ENCODE peak calls at places on chromosomes 11 and 22, in four cellular contexts. A is left ventricle myocardium inferior, O is WERI-Rb-1, F is epithelial cell of esophagus. G is an unnamed sample.

GRCh38 chr22:22888509-22889353 is 1.1 kb downstream of the IGLL5 start:
- DNase-seq in A (no peak), O (no peak), F (no peak), G (no peak)

GRCh38 chr11:15179167-15179566 is 64.4 kb downstream of the INSC start:
- DNase-seq in A (no peak), O (no peak), F (no peak), G (no peak)

GRCh38 chr11:72935705-72936104 is 121.5 kb downstream of the ATG16L2 start:
- DNase-seq in A (no peak), O (no peak), F (no peak), G (no peak)

GRCh38 chr11:60658409-60658808 is 41.0 kb upstream of the MS4A8 start:
- DNase-seq in A (no peak), O (no peak), F (no peak), G (no peak)

GRCh38 chr11:73197348-73197747 is 20.7 kb upstream of the P2RY2 start:
- DNase-seq in A (no peak), O (no peak), F (peak), G (no peak)

GRCh38 chr11:33967451-33967850 is 75.6 kb upstream of the LMO2 start:
- DNase-seq in A (no peak), O (no peak), F (no peak), G (no peak)

GRCh38 chr22:35837328-35837727 is 119.7 kb downstream of the APOL5 start:
- DNase-seq in A (no peak), O (no peak), F (no peak), G (no peak)

GRCh38 chr11:69009441-69010211 is 3.4 kb downstream of the MRGPRF start:
- DNase-seq in A (no peak), O (no peak), F (no peak), G (no peak)

GRCh38 chr11:66920978-66921784 is 37.0 kb downstream of the PC start:
- DNase-seq in A (no peak), O (no peak), F (no peak), G (no peak)

GRCh38 chr11:21323617-21324016 is 654.2 kb downstream of the NELL1 start:
- DNase-seq in A (no peak), O (no peak), F (no peak), G (no peak)

GRCh38 chr22:48665286-48666010 is 1162.2 kb downstream of the BRD1 start:
- DNase-seq in A (no peak), O (no peak), F (no peak), G (no peak)

GRCh38 chr22:25900880-25901279 is 158.9 kb downstream of the MYO18B start:
- DNase-seq in A (no peak), O (no peak), F (no peak), G (no peak)

GRCh38 chr11:123474994-123475393 is 44.9 kb downstream of the GRAMD1B start:
- DNase-seq in A (no peak), O (no peak), F (no peak), G (no peak)

GRCh38 chr11:16605440-16605970 is 132.9 kb upstream of the C11orf58 start:
- DNase-seq in A (no peak), O (no peak), F (peak), G (no peak)

GRCh38 chr11:64891215-64891848 is 12.9 kb upstream of the EHD1 start:
- DNase-seq in A (no peak), O (no peak), F (no peak), G (no peak)

GRCh38 chr11:131674051-131674755 is 303.8 kb downstream of the NTM start:
- DNase-seq in A (peak), O (peak), F (peak), G (peak)

GRCh38 chr22:17712441-17712840 is 61.8 kb downstream of the BID start:
- DNase-seq in A (no peak), O (no peak), F (peak), G (no peak)

GRCh38 chr11:75577198-75577597 is 15.1 kb downstream of the SERPINH1 start:
- DNase-seq in A (no peak), O (peak), F (no peak), G (no peak)

GRCh38 chr11:121341609-121342008 is 49.0 kb downstream of the SC5D start:
- DNase-seq in A (no peak), O (no peak), F (peak), G (no peak)

GRCh38 chr22:47165338-47165931 is 403.0 kb downstream of the TBC1D22A start:
- DNase-seq in A (no peak), O (peak), F (no peak), G (peak)

GRCh38 chr11:129143335-129143734 is 48.8 kb downstream of the ARHGAP32 start:
- DNase-seq in A (peak), O (no peak), F (peak), G (no peak)

GRCh38 chr11:16252373-16252772 is 104.0 kb downstream of the SOX6 start:
- DNase-seq in A (no peak), O (peak), F (peak), G (no peak)

GRCh38 chr11:32225491-32226285 is 134.8 kb downstream of the RCN1 start:
- DNase-seq in A (no peak), O (peak), F (no peak), G (peak)

GRCh38 chr11:116862101-116862637 is 24.7 kb upstream of the APOA1 start:
- DNase-seq in A (no peak), O (no peak), F (no peak), G (no peak)

GRCh38 chr22:39723899-39724351 is 153.4 kb downstream of the CACNA1I start:
- DNase-seq in A (no peak), O (no peak), F (peak), G (no peak)

GRCh38 chr11:33722579-33723234 is 13.5 kb downstream of the CD59 start:
- DNase-seq in A (no peak), O (no peak), F (peak), G (no peak)

GRCh38 chr11:35126879-35127576 is 11.9 kb upstream of the CD44 start:
- DNase-seq in A (no peak), O (no peak), F (no peak), G (no peak)
- TF ChIP-seq CTCF in A (no peak), O (no peak), F (no peak), G (no peak)

GRCh38 chr11:87460842-87461637 is 423.3 kb downstream of the TMEM135 start:
- DNase-seq in A (no peak), O (no peak), F (no peak), G (no peak)

GRCh38 chr11:87466228-87466627 is 428.5 kb downstream of the TMEM135 start:
- DNase-seq in A (no peak), O (no peak), F (no peak), G (no peak)

GRCh38 chr11:87462171-87462570 is 424.4 kb downstream of the TMEM135 start:
- DNase-seq in A (no peak), O (no peak), F (no peak), G (no peak)

GRCh38 chr11:87460269-87460668 is 422.5 kb downstream of the TMEM135 start:
- DNase-seq in A (no peak), O (no peak), F (no peak), G (no peak)

DNA sequence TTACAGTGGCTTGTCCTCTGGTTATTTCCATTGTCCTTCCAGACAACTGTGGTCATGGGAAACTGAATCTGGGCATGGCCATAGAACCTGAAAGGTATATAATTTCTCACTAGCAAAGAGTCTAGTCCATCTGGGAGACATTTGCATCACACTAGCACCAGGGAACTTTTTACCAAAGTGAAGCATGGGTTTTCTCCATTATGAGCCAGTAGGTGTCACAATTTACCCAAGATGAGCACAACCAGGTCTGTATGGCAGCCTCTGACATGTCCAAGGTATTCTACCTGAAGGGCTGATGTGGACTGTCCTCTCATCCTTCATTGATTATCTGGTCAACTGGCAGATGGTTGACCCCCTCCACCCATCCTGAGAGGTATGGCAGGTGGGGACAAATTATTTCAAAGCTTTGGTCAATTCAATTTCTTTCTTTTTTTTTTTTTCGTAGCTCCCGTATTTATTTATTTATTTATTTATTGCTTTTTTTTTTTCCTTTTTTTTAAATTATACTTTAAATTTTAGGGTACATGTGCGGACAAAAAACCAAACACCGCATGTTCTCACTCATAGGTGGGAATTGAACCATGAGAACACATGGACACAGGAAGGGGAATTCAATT is 425.9 kb downstream of the TMEM135 start:
- DNase-seq in A (no peak), O (peak), F (peak), G (no peak)
- TF ChIP-seq CTCF in A (no peak), O (peak), F (peak), G (peak)

DNA sequence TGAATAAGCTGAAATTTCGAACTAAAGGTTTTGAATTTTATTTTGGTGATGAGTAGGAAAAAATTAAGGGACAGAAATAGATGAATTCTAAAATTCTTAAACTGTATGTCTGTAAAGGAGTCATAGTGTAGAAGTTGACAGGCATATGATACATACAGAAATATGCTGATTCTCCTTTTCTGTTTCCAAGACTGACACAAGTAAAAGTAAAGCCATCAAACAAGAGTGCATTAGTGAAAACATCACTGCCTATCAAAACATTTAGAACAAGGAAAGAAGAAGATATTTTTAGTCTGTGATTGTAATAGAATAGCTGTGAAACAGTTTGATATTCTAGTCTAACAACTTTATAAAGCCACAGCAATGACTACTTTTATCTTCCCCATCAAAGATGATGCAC is 1318.0 kb upstream of the TENM4 start:
- DNase-seq in A (no peak), O (no peak), F (no peak), G (no peak)
- TF ChIP-seq CTCF in A (no peak), O (no peak), F (no peak), G (no peak)

DNA sequence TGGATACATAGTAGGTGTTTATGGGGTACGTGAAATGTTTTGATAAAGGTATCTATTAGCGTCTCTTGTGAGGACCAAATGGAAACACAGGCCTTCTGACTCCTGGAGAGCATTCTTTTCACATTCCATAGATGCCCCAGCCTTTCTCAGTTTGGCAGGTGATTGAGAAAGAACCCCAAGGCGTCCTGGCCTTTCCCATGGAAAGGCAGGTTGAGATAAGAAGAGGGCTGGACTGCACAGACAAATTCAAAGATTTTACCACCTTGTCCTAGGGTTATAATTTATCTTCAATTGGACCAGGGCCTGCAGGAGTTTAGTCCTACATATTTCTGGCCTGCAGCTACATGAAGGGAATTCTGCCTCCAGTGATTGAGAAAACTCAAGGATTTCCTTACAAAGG is 661 bp upstream of the OLFML1 start:
- DNase-seq in A (no peak), O (no peak), F (no peak), G (no peak)
- TF ChIP-seq CTCF in A (no peak), O (no peak), F (no peak), G (no peak)

DNA sequence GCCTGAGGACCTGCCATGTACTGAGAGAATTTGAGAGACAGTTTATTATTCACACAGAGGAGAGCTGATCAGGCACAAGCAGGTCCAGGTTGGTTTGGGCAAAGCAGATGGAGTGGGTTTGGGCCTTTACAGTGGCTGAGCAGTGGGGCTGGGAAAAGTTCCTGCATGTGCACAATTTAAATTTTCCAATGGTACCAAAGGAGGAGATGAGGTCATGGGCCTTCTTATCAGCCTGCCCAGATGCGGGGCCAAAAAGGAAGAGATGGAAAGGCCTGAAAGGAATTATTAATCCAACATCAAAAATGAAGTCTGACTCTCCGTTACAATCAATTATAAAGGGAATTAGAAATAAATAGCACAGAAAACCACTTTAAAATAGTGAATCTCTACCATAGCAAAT is 367.6 kb downstream of the TMEM135 start:
- DNase-seq in A (no peak), O (no peak), F (no peak), G (no peak)
- TF ChIP-seq CTCF in A (no peak), O (no peak), F (no peak), G (no peak)

GRCh38 chr22:28873183-28873964 is 10.0 kb upstream of the ZNRF3 start:
- DNase-seq in A (no peak), O (no peak), F (no peak), G (no peak)
- TF ChIP-seq CTCF in A (no peak), O (no peak), F (no peak), G (no peak)

DNA sequence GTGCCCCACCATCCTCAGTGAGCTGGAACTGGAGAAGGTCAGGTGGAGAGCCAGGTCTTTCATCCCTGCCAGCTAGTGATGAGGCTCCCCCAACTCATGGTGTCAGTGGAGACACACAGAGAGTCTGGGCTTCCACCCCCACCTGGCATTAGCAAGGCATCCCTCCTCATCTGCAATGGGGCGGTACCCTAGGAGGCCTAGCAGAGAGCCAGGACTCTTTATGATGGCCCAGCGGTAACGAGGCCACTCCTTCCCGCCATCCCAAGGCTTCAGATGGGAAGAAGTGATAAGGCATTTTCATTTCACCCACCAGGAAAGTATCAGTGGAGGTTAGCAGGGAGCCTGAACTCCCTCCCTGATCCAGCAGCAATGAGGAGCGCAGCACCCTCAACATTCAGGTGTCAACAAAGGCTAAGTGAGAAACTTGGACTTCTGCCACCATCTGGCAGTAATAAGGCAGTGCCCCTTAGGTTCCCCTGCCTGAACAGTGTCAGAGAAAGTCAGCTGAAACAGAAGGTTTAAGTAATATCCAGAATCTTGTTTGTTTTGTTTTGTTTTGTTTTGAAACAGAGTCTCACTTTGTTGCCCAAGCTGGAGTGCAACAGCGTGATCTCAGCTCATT is 40.5 kb upstream of the FBLN1 start:
- DNase-seq in A (no peak), O (peak), F (no peak), G (no peak)
- TF ChIP-seq CTCF in A (no peak), O (peak), F (no peak), G (peak)

GRCh38 chr11:85182437-85183109 is 444.6 kb downstream of the DLG2 start:
- DNase-seq in A (no peak), O (no peak), F (peak), G (no peak)
- TF ChIP-seq CTCF in A (peak), O (peak), F (peak), G (peak)

G was measured in type B pancreatic cell.